ENCODE peak calls at places on chromosomes 16 and 17, in six cellular contexts. P, S, J, G, N and L are unnamed samples. For H3K9me3, the result is how much of the 10 kb centered on the place peaks cover.

GRCh38 chr16:87443964-87444363 is 48.9 kb downstream of the ZCCHC14 start:
- DNase-seq in J (no peak), N (no peak), S (no peak), G (no peak), P (no peak), L (no peak)

GRCh38 chr16:87784812-87785211 is 19.0 kb upstream of the KLHDC4 start:
- DNase-seq in S (no peak), N (peak), G (no peak), P (no peak), J (no peak), L (peak)

GRCh38 chr17:42311240-42312034 is 23.1 kb downstream of the STAT5A start:
- DNase-seq in G (no peak), N (peak), J (peak), S (peak), P (peak), L (peak)

GRCh38 chr17:3613139-3613538 is 3.9 kb upstream of the TRPV1 start:
- DNase-seq in J (no peak), S (no peak), N (no peak), P (no peak), G (peak), L (no peak)

GRCh38 chr16:22198547-22199293 is 7.4 kb upstream of the EEF2K start:
- DNase-seq in G (no peak), P (no peak), J (no peak), N (peak), S (no peak), L (no peak)

GRCh38 chr16:74183601-74184365 is 112.8 kb upstream of the PSMD7 start:
- DNase-seq in N (no peak), G (no peak), J (no peak), P (no peak), S (no peak), L (no peak)

GRCh38 chr17:48927978-48928716 is 16.5 kb downstream of the SNF8 start:
- DNase-seq in N (no peak), S (no peak), P (no peak), G (no peak), J (no peak), L (no peak)

GRCh38 chr17:27759528-27759927 is 40.8 kb downstream of the NOS2 start:
- DNase-seq in J (no peak), S (no peak), N (no peak), G (no peak), P (no peak), L (no peak)

GRCh38 chr16:47262938-47263337 is 119.2 kb upstream of the NETO2 start:
- DNase-seq in G (no peak), J (no peak), N (peak), S (no peak), P (no peak), L (no peak)

GRCh38 chr17:2885751-2886150 is 89.5 kb downstream of the RAP1GAP2 start:
- DNase-seq in G (no peak), P (no peak), S (no peak), J (no peak), N (no peak), L (no peak)

GRCh38 chr17:79944821-79945391 is 90.8 kb downstream of the TBC1D16 start:
- DNase-seq in S (peak), N (no peak), J (peak), G (no peak), P (no peak), L (no peak)

GRCh38 chr16:46688101-46688656 is 799 bp downstream of the VPS35 start:
- DNase-seq in S (peak), J (no peak), P (no peak), G (peak), N (peak), L (no peak)

GRCh38 chr17:56310780-56311179 is 157.5 kb downstream of the ANKFN1 start:
- DNase-seq in P (no peak), S (no peak), N (no peak), G (no peak), J (no peak), L (no peak)

GRCh38 chr17:6381052-6381451 is 53.9 kb downstream of the AIPL1 start:
- DNase-seq in S (no peak), J (no peak), G (no peak), N (no peak), P (no peak), L (no peak)

GRCh38 chr17:56121661-56122060 is 31.6 kb upstream of the ANKFN1 start:
- DNase-seq in P (no peak), N (no peak), S (no peak), G (no peak), J (no peak), L (no peak)

GRCh38 chr17:74429604-74430384 is 2.1 kb upstream of the GPRC5C start:
- DNase-seq in G (peak), S (peak), N (no peak), J (no peak), P (no peak), L (no peak)

GRCh38 chr17:13735444-13735843 is 133.7 kb upstream of the HS3ST3A1 start:
- DNase-seq in N (peak), J (no peak), G (no peak), S (no peak), P (no peak), L (no peak)

GRCh38 chr16:27784351-27785306 is 234.7 kb downstream of the KATNIP start:
- DNase-seq in P (no peak), S (no peak), J (peak), G (no peak), N (no peak), L (no peak)

GRCh38 chr16:72469932-72470331 is 298.0 kb upstream of the PMFBP1 start:
- DNase-seq in G (no peak), P (no peak), S (no peak), J (no peak), N (no peak), L (no peak)

GRCh38 chr17:30380106-30380420 is 1.3 kb downstream of the CPD start:
- DNase-seq in S (no peak), N (peak), G (peak), P (no peak), J (no peak), L (no peak)

GRCh38 chr16:24771779-24772157 is 42.3 kb downstream of the TNRC6A start:
- DNase-seq in N (peak), S (no peak), J (no peak), G (no peak), P (no peak), L (no peak)

GRCh38 chr17:5921919-5922318 is 148.3 kb upstream of the WSCD1 start:
- DNase-seq in S (no peak), J (no peak), G (no peak), N (no peak), P (no peak), L (no peak)

GRCh38 chr17:69410671-69411070 is 3.8 kb upstream of the MAP2K6 start:
- DNase-seq in P (no peak), N (no peak), G (no peak), J (no peak), S (no peak), L (no peak)

GRCh38 chr16:1152651-1153259 is at the start of gene CACNA1H:
- DNase-seq in P (no peak), J (no peak), G (no peak), N (no peak), S (no peak), L (peak)

GRCh38 chr16:88309905-88310259 is 72.9 kb upstream of the ZNF469 start:
- DNase-seq in N (no peak), S (no peak), P (no peak), J (no peak), G (no peak), L (no peak)

GRCh38 chr16:59878479-59878878 is 1144.4 kb upstream of the GOT2 start:
- DNase-seq in S (no peak), J (no peak), N (peak), G (no peak), P (no peak), L (no peak)

GRCh38 chr17:4881761-4882555 is 17.4 kb upstream of the C17orf107 start:
- DNase-seq in S (peak), G (peak), N (peak), J (no peak), P (no peak), L (peak)

GRCh38 chr17:83127431-83128160 is 48.2 kb downstream of the METRNL start:
- DNase-seq in N (no peak), J (peak), G (no peak), S (peak), P (no peak), L (no peak)

GRCh38 chr16:81601008-81601428 is 156.4 kb downstream of the CMIP start:
- DNase-seq in S (no peak), G (no peak), J (no peak), N (peak), P (no peak), L (no peak)

GRCh38 chr16:7013990-7014389 is 318.7 kb upstream of the RBFOX1 start:
- DNase-seq in J (no peak), S (no peak), G (no peak), N (peak), P (no peak), L (no peak)

GRCh38 chr17:56309897-56310296 is 156.6 kb downstream of the ANKFN1 start:
- DNase-seq in S (no peak), P (no peak), J (no peak), G (no peak), N (peak), L (no peak)

GRCh38 chr17:63189082-63189481 is 223.0 kb downstream of the TANC2 start:
- DNase-seq in S (no peak), N (peak), J (no peak), P (no peak), G (no peak), L (no peak)

GRCh38 chr16:88662222-88662842 is 559 bp downstream of the MVD start:
- DNase-seq in S (no peak), G (no peak), J (peak), P (no peak), N (no peak), L (no peak)

GRCh38 chr16:3212006-3212405 is 23.0 kb downstream of the ZNF200 start:
- DNase-seq in N (no peak), J (no peak), P (no peak), S (no peak), G (no peak), L (no peak)

GRCh38 chr17:38464723-38465419 is 36.6 kb downstream of the ARHGAP23 start:
- DNase-seq in S (peak), P (peak), G (no peak), N (peak), J (peak), L (peak)

GRCh38 chr16:51982715-51983680 is 563.9 kb downstream of the TOX3 start:
- DNase-seq in G (peak), S (no peak), N (peak), P (peak), J (no peak), L (peak)

GRCh38 chr17:45220079-45220478 is 1.6 kb upstream of the FMNL1 start:
- DNase-seq in N (no peak), P (no peak), G (no peak), J (no peak), S (no peak), L (no peak)

GRCh38 chr17:45222994-45223540 is 1.4 kb downstream of the FMNL1 start:
- DNase-seq in S (no peak), P (no peak), J (no peak), N (no peak), G (no peak), L (no peak)

GRCh38 chr17:45222273-45222993 is 748 bp downstream of the FMNL1 start:
- DNase-seq in S (no peak), J (no peak), N (no peak), P (no peak), G (no peak), L (no peak)

GRCh38 chr17:45221997-45222272 is 250 bp downstream of the FMNL1 start:
- DNase-seq in J (no peak), S (no peak), P (no peak), N (no peak), G (no peak), L (no peak)

DNA sequence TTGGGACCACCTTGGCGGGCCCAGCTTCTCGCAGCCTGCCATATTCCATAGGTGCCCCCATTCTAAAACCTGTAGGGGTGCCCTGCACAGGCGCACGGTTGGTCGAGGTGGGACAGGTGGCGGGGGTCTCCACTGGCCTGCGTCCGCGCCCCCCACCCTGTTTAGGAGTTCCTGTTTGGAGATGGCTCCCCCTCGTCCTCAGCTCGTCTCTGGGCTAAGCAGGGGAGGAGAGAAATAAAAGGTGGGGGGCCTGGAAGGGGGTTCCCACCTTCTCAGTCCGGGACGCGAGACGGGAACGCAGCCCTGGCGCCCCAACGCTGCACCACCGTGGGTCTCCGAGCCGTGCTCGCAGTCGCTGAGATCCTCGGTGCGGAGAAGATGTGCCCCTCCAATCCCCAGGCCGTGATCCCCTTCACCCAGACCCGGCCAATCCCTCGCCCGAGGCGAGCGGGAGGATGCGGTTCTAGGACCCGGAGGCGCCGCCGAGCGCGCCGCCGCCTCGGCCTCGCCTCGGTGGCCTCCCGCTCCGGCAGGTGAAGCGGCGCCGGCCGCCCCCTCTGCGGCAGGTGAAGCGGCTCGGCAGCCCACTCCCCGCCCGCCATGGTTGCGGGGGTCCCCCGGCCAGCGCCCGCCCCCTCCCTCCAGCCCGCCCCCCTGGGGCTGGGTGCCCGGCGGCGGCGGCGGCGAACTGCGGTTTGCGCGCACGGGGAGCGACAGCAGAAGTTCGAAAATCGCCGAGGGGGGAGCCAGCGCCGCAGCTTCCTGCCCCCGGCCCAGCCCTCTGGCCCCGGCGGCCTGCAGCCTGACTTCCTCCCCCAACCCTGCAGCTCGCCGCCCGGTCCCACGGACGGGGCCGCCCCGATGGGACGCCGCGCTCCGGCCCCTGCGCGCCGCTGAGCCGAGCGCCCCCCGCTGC is at the start of gene FMNL1:
- DNase-seq in G (no peak), N (no peak), J (peak), S (peak), P (no peak), L (no peak)
- H3K27ac ChIP-seq in G (peak), N (no peak), J (no peak), S (peak), P (no peak), L (no peak)

GRCh38 chr16:71448274-71448866 is 6.5 kb upstream of the TLE7 start:
- DNase-seq in S (no peak), J (no peak), G (no peak), P (no peak), N (no peak), L (no peak)
- H3K9me3 ChIP-seq in S (half or more), J (under half), G (under half), P (half or more), N (half or more), L (under half)

GRCh38 chr17:57541049-57541448 is 204.1 kb downstream of the CCDC182 start:
- DNase-seq in J (no peak), G (no peak), S (no peak), P (no peak), N (no peak), L (no peak)
- H3K27ac ChIP-seq in J (no peak), G (no peak), S (no peak), P (no peak), N (no peak), L (peak)

GRCh38 chr17:8522577-8522976 is 86.9 kb downstream of the NDEL1 start:
- DNase-seq in P (no peak), S (no peak), J (no peak), G (no peak), N (no peak), L (no peak)

GRCh38 chr17:8518346-8518745 is 82.7 kb downstream of the NDEL1 start:
- DNase-seq in J (no peak), G (peak), S (no peak), N (no peak), P (no peak), L (no peak)

GRCh38 chr17:8520981-8521380 is 85.3 kb downstream of the NDEL1 start:
- DNase-seq in P (no peak), N (no peak), G (no peak), J (no peak), S (no peak), L (no peak)

GRCh38 chr17:8514801-8515200 is 79.1 kb downstream of the NDEL1 start:
- DNase-seq in J (no peak), S (no peak), N (no peak), G (no peak), P (no peak), L (no peak)

GRCh38 chr17:8518858-8519257 is 83.2 kb downstream of the NDEL1 start:
- DNase-seq in J (no peak), P (no peak), G (peak), S (no peak), N (no peak), L (no peak)
- H3K9me3 ChIP-seq in J (under half), P (under half), G (under half), S (under half), N (under half), L (under half)

GRCh38 chr16:84759906-84760305 is 59.9 kb upstream of the CRISPLD2 start:
- DNase-seq in S (no peak), N (no peak), G (no peak), P (no peak), J (no peak), L (no peak)
- H3K27ac ChIP-seq in S (no peak), N (no peak), G (no peak), P (no peak), J (no peak), L (no peak)

GRCh38 chr16:68553186-68553585 is 14.1 kb downstream of the ZFP90 start:
- DNase-seq in S (no peak), G (no peak), J (no peak), N (no peak), P (no peak), L (no peak)

GRCh38 chr16:68548947-68549346 is 9.9 kb downstream of the ZFP90 start:
- DNase-seq in S (no peak), P (no peak), N (no peak), J (no peak), G (no peak), L (no peak)
- H3K9me3 ChIP-seq in S (under half), P (half or more), N (half or more), J (under half), G (under half), L (under half)

DNA sequence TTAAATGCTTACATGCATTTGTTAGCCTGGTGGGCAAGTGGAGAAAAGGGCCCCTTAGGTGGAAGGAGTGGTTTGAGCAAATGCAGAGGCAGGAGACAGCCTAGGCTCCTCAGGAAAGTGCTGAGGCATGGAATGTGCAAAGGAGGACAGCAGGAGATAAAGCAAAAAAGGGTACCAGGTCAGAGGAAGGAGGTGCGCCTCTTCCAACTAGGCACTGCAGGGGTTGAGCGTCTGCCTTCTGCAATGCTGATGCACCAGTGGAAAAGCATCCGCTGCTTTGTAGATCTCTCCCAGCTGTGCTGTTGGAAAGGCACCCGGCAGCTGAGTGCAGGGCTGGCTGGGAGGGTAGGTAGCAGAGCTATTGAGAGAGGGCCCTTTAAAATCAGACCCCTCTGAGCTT is 287.0 kb upstream of the XYLT1 start:
- DNase-seq in P (no peak), N (no peak), S (no peak), J (no peak), G (no peak), L (no peak)
- H3K27ac ChIP-seq in P (no peak), N (no peak), S (no peak), J (no peak), G (no peak), L (no peak)